ENCODE peak calls at places on chromosomes 1 and 21, in six cellular contexts. R, W, S, I, D and P are unnamed samples. For H3K9me3, the result is how much of the 10 kb centered on the place peaks cover.

GRCh38 chr1:9107156-9107555 is 21.7 kb downstream of the GPR157 start:
- DNase-seq in S (no peak), I (no peak), W (no peak), R (no peak), D (no peak), P (peak)

GRCh38 chr1:56578963-56579875 is at the start of gene PLPP3:
- DNase-seq in D (peak), W (peak), I (peak), S (peak), R (peak), P (peak)

GRCh38 chr1:227333423-227333822 is 15.1 kb upstream of the CDC42BPA start:
- DNase-seq in S (no peak), D (no peak), W (no peak), I (no peak), R (no peak), P (no peak)

GRCh38 chr1:109208431-109208830 is 5.3 kb upstream of the SARS1 start:
- DNase-seq in W (no peak), I (no peak), S (peak), R (no peak), D (no peak), P (no peak)

GRCh38 chr1:10830961-10831669 is 34.7 kb upstream of the CASZ1 start:
- DNase-seq in D (no peak), S (no peak), R (no peak), W (no peak), I (no peak), P (no peak)

GRCh38 chr1:28860332-28861073 is 48.5 kb downstream of the OPRD1 start:
- DNase-seq in R (no peak), I (no peak), D (no peak), S (no peak), W (no peak), P (no peak)

GRCh38 chr1:163090321-163090945 is 21.3 kb downstream of the RGS4 start:
- DNase-seq in R (no peak), D (peak), W (no peak), I (peak), S (peak), P (no peak)

GRCh38 chr1:53332833-53333232 is 5.0 kb upstream of the LRP8 start:
- DNase-seq in W (no peak), D (no peak), S (no peak), I (no peak), R (no peak), P (peak)

GRCh38 chr1:161420763-161421455 is 53.2 kb upstream of the CFAP126 start:
- DNase-seq in I (no peak), R (no peak), W (no peak), S (no peak), D (peak), P (no peak)

GRCh38 chr1:31788138-31788824 is 24.1 kb upstream of the ADGRB2 start:
- DNase-seq in R (peak), D (peak), I (peak), S (peak), W (peak), P (peak)

GRCh38 chr1:15411593-15412487 is 2.2 kb downstream of the EFHD2 start:
- DNase-seq in S (peak), D (peak), W (no peak), R (peak), I (no peak), P (peak)

GRCh38 chr1:39034114-39034654 is 8.0 kb downstream of the NDUFS5 start:
- DNase-seq in S (no peak), D (no peak), I (no peak), R (no peak), W (no peak), P (no peak)

GRCh38 chr1:90706437-90707362 is 10.4 kb downstream of the BARHL2 start:
- DNase-seq in D (no peak), R (peak), S (no peak), I (no peak), W (no peak), P (peak)

GRCh38 chr21:42845296-42845965 is 33.9 kb downstream of the WDR4 start:
- DNase-seq in W (peak), D (peak), R (no peak), S (no peak), I (no peak), P (peak)

GRCh38 chr1:168092566-168093355 is 44.0 kb downstream of the GPR161 start:
- DNase-seq in R (no peak), I (no peak), W (no peak), D (peak), S (no peak), P (no peak)

GRCh38 chr1:36988311-36988710 is 46.0 kb downstream of the GRIK3 start:
- DNase-seq in R (no peak), D (no peak), I (no peak), W (no peak), S (no peak), P (no peak)

GRCh38 chr1:157910270-157910669 is 68.7 kb upstream of the CD5L start:
- DNase-seq in R (no peak), I (no peak), W (no peak), D (no peak), S (no peak), P (no peak)

GRCh38 chr1:3543076-3544049 is 67.9 kb downstream of the MEGF6 start:
- DNase-seq in W (peak), D (peak), R (peak), S (peak), I (peak), P (no peak)

GRCh38 chr1:42931108-42931539 is 27.5 kb downstream of the SLC2A1 start:
- DNase-seq in W (no peak), D (peak), S (peak), I (no peak), R (no peak), P (peak)

GRCh38 chr1:179875606-179876288 is 1.9 kb downstream of the TOR1AIP2 start:
- DNase-seq in S (no peak), R (no peak), I (no peak), D (no peak), W (no peak), P (no peak)

GRCh38 chr1:33296824-33297223 is 24.1 kb downstream of the A3GALT2 start:
- DNase-seq in D (no peak), I (no peak), W (no peak), R (no peak), S (no peak), P (peak)

GRCh38 chr1:224524679-224525078 is 90.1 kb upstream of the WDR26 start:
- DNase-seq in R (no peak), S (no peak), I (no peak), W (no peak), D (peak), P (no peak)

GRCh38 chr1:116128669-116129068 is 17.5 kb downstream of the MAB21L3 start:
- DNase-seq in S (no peak), D (no peak), R (no peak), W (no peak), I (no peak), P (no peak)

GRCh38 chr1:112956503-112957132 is 622 bp upstream of the SLC16A1 start:
- DNase-seq in S (no peak), W (peak), I (no peak), D (no peak), R (no peak), P (no peak)

GRCh38 chr1:204296431-204296988 is 63.2 kb downstream of the PLEKHA6 start:
- DNase-seq in R (no peak), W (no peak), S (peak), D (peak), I (peak), P (no peak)

GRCh38 chr1:165073402-165074007 is 283.0 kb downstream of the LMX1A start:
- DNase-seq in R (no peak), S (peak), W (peak), D (peak), I (peak), P (no peak)

GRCh38 chr1:164320780-164321683 is 238.0 kb upstream of the PBX1 start:
- DNase-seq in I (no peak), S (peak), D (peak), R (peak), W (peak), P (no peak)

GRCh38 chr1:71587961-71588360 is 507.1 kb upstream of the ZRANB2 start:
- DNase-seq in W (no peak), D (peak), I (peak), R (no peak), S (peak), P (no peak)

GRCh38 chr1:71593523-71593922 is 512.7 kb upstream of the ZRANB2 start:
- DNase-seq in I (no peak), D (peak), W (no peak), S (no peak), R (no peak), P (no peak)

GRCh38 chr1:71589005-71589404 is 508.2 kb upstream of the ZRANB2 start:
- DNase-seq in R (no peak), S (no peak), W (no peak), D (no peak), I (no peak), P (no peak)

DNA sequence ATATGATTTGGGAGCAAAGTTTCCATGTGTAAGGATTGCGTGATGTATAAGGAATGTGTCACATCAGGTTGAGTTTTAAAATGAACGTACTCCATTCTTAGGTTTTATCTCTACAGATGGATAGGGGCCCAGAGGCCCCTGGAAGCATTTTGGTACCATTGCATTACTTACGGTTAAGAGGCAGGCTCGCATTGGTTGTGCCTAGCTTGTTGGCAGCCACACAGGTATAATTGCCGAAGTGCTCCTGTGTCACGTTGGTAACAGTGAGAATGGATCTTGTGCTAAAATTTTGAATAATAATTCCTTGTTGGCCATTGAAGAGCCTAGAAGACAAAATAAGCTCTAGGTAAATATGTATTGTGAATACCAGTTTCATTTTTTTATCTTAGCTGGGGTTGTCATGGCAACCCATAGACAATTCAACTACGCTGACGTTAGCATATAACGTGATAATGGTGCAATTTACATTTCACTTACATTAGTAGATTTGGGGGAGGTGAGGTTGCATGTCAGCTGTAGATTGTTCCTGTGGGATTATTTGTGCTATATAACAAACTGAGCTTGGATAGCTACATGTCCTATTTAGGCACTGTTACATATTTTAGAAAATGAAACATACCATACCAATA is 511.9 kb upstream of the ZRANB2 start:
- DNase-seq in R (no peak), D (no peak), S (no peak), W (no peak), I (no peak), P (no peak)
- H3K4me3 ChIP-seq in R (no peak), D (no peak), S (no peak), W (no peak), I (no peak), P (no peak)

DNA sequence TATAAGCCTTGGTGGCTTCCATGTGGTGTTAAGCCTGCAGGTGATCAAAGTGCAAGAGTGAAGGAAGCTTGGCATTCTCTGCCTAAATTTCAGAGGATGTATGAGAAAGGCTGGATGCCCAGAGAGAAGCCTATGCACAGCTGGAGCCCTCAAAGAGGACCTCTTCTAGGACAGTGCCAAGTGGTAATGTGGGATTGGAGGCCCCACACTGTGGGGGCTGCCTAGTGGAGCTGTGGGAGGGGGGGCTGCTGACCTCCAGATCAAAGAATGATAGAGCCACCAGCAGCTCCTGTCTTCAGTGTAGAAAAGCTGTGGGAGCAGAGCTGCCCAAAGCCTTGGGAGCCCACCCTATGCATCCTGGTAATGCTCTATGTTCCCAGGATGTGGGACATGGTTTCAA is 1512.7 kb upstream of the TPTE start:
- DNase-seq in R (no peak), D (no peak), S (no peak), W (no peak), I (no peak), P (no peak)
- H3K9me3 ChIP-seq in R (under half), D (under half), S (under half), W (under half), I (half or more), P (under half)

GRCh38 chr21:39218082-39218409 is 34.8 kb upstream of the PSMG1 start:
- DNase-seq in I (no peak), S (no peak), W (no peak), D (no peak), R (no peak), P (no peak)
- H3K4me3 ChIP-seq in I (no peak), S (no peak), W (no peak), D (no peak), R (no peak), P (no peak)

GRCh38 chr21:25837545-25838263 is 102.9 kb downstream of the GABPA start:
- DNase-seq in S (peak), R (no peak), D (peak), W (no peak), I (peak), P (no peak)
- H3K9me3 ChIP-seq in S (under half), R (under half), D (under half), W (under half), I (under half), P (under half)

GRCh38 chr21:29789393-29789792 is 150.4 kb downstream of the GRIK1 start:
- DNase-seq in D (no peak), I (no peak), W (no peak), S (no peak), R (no peak), P (no peak)

GRCh38 chr21:29797155-29797554 is 142.6 kb downstream of the GRIK1 start:
- DNase-seq in R (no peak), I (no peak), W (no peak), D (no peak), S (no peak), P (no peak)

GRCh38 chr21:29788752-29789151 is 151.0 kb downstream of the GRIK1 start:
- DNase-seq in S (no peak), D (no peak), I (no peak), R (no peak), W (no peak), P (no peak)

GRCh38 chr21:29798840-29799239 is 141.0 kb downstream of the GRIK1 start:
- DNase-seq in W (no peak), I (no peak), D (no peak), R (no peak), S (no peak), P (no peak)

DNA sequence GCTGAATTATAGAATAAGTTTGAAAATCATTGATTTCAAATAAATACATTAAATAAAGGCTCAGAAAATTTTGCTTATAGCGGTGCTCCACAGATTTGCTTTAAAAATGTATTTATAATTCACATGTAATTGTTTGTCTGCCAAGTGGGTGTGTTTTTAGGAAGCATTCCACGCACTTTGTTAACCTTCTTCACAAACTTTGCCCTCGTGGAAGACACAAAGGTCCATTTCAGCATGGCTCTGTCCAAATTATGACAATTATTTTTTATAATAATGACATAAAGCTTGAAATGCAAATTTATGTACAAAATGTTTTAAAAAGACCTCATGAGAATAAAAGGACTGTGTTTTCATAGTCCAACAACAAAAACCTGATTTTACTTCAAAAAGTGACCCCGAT is 146.1 kb downstream of the GRIK1 start:
- DNase-seq in S (no peak), W (no peak), D (no peak), I (no peak), R (no peak), P (no peak)
- H3K4me3 ChIP-seq in S (no peak), W (no peak), D (no peak), I (no peak), R (no peak), P (no peak)

GRCh38 chr1:238951809-238952208 is 434.6 kb upstream of the CHRM3 start:
- DNase-seq in R (no peak), S (peak), D (peak), I (no peak), W (no peak), P (no peak)
- H3K9me3 ChIP-seq in R (under half), S (under half), D (under half), I (under half), W (under half), P (under half)

GRCh38 chr21:45745256-45745655 is 101.7 kb downstream of the PCBP3 start:
- DNase-seq in W (no peak), I (no peak), S (no peak), R (no peak), D (no peak), P (no peak)

GRCh38 chr21:45748593-45748992 is 105.1 kb downstream of the PCBP3 start:
- DNase-seq in W (no peak), R (no peak), S (no peak), D (no peak), I (no peak), P (no peak)

GRCh38 chr21:45747233-45747766 is 103.8 kb downstream of the PCBP3 start:
- DNase-seq in S (no peak), W (no peak), I (no peak), D (no peak), R (no peak), P (no peak)

GRCh38 chr21:45749974-45750373 is 106.4 kb downstream of the PCBP3 start:
- DNase-seq in D (no peak), I (no peak), R (no peak), W (no peak), S (no peak), P (no peak)

GRCh38 chr21:45747802-45748445 is 104.4 kb downstream of the PCBP3 start:
- DNase-seq in S (peak), R (no peak), I (no peak), W (peak), D (peak), P (no peak)
- H3K4me3 ChIP-seq in S (no peak), R (no peak), I (no peak), W (no peak), D (no peak), P (no peak)